ENCODE peak calls at places on chromosomes 1 and 21, in seven cellular contexts. R is cardiac muscle cell, E is nephron progenitor cell, L is K562, I is tibial artery, F is fibroblast of lung, W is neural progenitor cell. G is an unnamed sample.

GRCh38 chr1:39866767-39867166 is 16.5 kb downstream of the TRIT1 start:
- DNase-seq in E (no peak), W (no peak), F (peak), R (peak), L (no peak), I (no peak), G (no peak)

GRCh38 chr1:47738560-47739182 is 258.5 kb downstream of the TRABD2B start:
- DNase-seq in L (peak), R (peak), F (peak), I (no peak), W (peak), E (peak), G (peak)

GRCh38 chr1:234986750-234987414 is 141.8 kb downstream of the TOMM20 start:
- DNase-seq in I (no peak), F (peak), R (peak), W (peak), L (no peak), E (no peak), G (no peak)

GRCh38 chr1:152566681-152567080 is at the start of gene LCE3E:
- DNase-seq in W (no peak), E (no peak), R (no peak), I (no peak), L (no peak), F (no peak), G (no peak)

GRCh38 chr1:209850342-209850979 is 22.7 kb downstream of the UTP25 start:
- DNase-seq in I (no peak), L (peak), W (peak), F (peak), E (peak), R (peak), G (peak)

GRCh38 chr1:90371106-90371813 is 345.8 kb downstream of the BARHL2 start:
- DNase-seq in E (no peak), L (no peak), R (no peak), I (no peak), W (no peak), F (peak), G (no peak)

GRCh38 chr1:43315481-43315880 is 14.7 kb downstream of the TIE1 start:
- DNase-seq in I (no peak), R (no peak), E (no peak), F (no peak), W (no peak), L (no peak), G (no peak)

GRCh38 chr1:71047635-71048607 is at the start of gene PTGER3:
- DNase-seq in W (peak), R (peak), L (peak), F (no peak), E (peak), I (peak), G (peak)

GRCh38 chr1:151763990-151764389 is 694 bp upstream of the MRPL9 start:
- DNase-seq in W (no peak), F (peak), E (no peak), R (peak), L (no peak), I (no peak), G (no peak)

GRCh38 chr1:159838715-159839114 is 12.0 kb downstream of the SLAMF8 start:
- DNase-seq in F (no peak), R (no peak), E (no peak), W (no peak), L (no peak), I (no peak), G (no peak)

GRCh38 chr21:39136711-39137110 is 46.5 kb downstream of the PSMG1 start:
- DNase-seq in F (no peak), R (no peak), I (no peak), W (no peak), L (no peak), E (no peak), G (no peak)

GRCh38 chr1:30810416-30811105 is 53.0 kb upstream of the LAPTM5 start:
- DNase-seq in L (no peak), F (no peak), W (no peak), R (no peak), I (no peak), E (no peak), G (no peak)

GRCh38 chr1:27891196-27891889 is 19.0 kb downstream of the THEMIS2 start:
- DNase-seq in L (no peak), I (no peak), R (no peak), E (no peak), F (no peak), W (no peak), G (no peak)

GRCh38 chr1:15220024-15220392 is 27.0 kb upstream of the FHAD1 start:
- DNase-seq in E (no peak), L (no peak), R (no peak), I (no peak), W (no peak), F (no peak), G (no peak)

GRCh38 chr1:15218287-15219279 is 28.4 kb upstream of the FHAD1 start:
- DNase-seq in E (no peak), F (peak), R (peak), W (no peak), L (no peak), I (no peak), G (no peak)

GRCh38 chr1:15222653-15223303 is 24.2 kb upstream of the FHAD1 start:
- DNase-seq in E (no peak), F (no peak), L (no peak), I (no peak), W (no peak), R (no peak), G (no peak)

GRCh38 chr1:15219280-15220023 is 27.6 kb upstream of the FHAD1 start:
- DNase-seq in R (no peak), F (no peak), L (no peak), E (no peak), I (no peak), W (no peak), G (no peak)

GRCh38 chr1:15220825-15221431 is 26.1 kb upstream of the FHAD1 start:
- DNase-seq in R (peak), F (no peak), W (no peak), L (no peak), I (no peak), E (no peak), G (no peak)
- TF ChIP-seq CTCF in R (no peak), F (no peak), W (no peak), L (no peak), I (no peak), E (no peak), G (no peak)

DNA sequence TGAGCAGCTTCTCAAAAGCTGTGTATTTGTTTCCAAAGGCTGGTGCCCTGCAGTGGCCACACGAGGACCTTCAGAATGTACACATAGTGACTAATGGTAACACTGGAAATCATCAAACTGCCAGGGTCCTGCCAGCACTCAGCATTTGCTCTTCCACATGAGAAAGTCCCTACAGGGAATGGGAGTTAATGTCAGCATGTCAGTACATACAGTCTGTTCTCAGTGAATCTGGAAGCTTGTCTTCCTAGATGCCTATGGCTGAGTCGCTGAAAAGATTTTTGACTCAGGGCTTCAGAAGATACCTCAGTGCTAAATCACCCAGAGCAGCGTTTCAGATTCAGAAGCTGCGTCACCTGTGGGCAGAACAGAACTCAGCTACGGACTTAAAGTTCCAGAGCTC is 108.2 kb downstream of the CDC7 start:
- DNase-seq in F (peak), R (no peak), E (no peak), I (no peak), L (no peak), W (no peak), G (no peak)
- TF ChIP-seq CTCF in F (no peak), R (no peak), E (no peak), I (no peak), L (no peak), W (no peak), G (no peak)

DNA sequence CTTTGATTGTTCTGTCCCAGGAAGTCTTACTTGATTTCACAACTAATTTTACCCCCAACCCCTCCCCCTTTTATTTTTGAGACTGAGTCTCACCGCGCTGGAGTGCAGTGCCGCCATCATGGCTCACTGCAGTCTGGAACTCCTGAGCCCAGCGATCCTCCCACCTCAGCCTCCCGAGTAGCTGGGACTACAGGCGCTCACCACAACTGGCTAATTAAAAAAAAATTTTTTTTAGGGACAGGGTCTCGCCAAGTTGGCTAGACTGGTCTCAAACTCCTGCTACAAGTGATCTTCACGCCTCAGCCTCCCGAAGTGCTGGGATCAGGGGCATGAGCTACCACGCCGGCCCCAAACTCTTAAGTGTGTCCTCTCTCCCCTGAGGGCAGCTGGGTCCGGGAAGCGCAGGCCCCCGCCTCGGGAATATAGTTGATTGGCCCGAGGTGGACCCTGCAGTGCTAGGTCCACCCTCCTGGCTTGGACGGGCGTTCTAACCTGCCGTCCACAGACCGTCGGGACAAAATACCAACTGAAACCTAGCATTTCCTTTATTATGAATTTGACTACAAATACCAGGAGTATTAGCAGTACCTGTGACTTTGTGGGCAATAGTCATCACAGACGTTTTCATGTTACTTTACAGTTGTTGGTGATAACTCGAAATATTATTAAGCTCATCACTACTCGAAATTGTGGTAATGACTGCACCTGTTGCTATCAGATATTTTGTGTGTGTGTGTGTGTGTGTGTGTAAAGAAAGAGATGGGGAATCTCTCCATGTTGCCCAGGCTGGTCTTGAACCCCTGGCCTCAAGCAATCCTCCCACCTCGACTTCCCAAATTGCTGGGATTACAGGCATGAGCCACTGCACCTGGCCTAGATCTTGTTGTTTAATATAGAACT is 642 bp upstream of the PARP1 start:
- DNase-seq in R (no peak), E (no peak), F (no peak), W (no peak), I (no peak), L (no peak), G (no peak)
- TF ChIP-seq CTCF in R (no peak), E (no peak), F (no peak), W (no peak), I (no peak), L (no peak), G (no peak)

GRCh38 chr1:22364764-22365163 is 86.9 kb upstream of the ZBTB40 start:
- DNase-seq in R (no peak), I (no peak), E (no peak), W (no peak), L (peak), F (no peak), G (no peak)
- TF ChIP-seq CTCF in R (peak), I (no peak), E (no peak), W (peak), L (peak), F (no peak), G (no peak)

GRCh38 chr1:117971777-117972176 is 42.2 kb downstream of the WDR3 start:
- DNase-seq in F (no peak), E (no peak), R (no peak), L (no peak), I (no peak), W (no peak), G (no peak)

GRCh38 chr1:117967900-117968299 is 38.4 kb downstream of the WDR3 start:
- DNase-seq in W (no peak), E (no peak), F (peak), L (no peak), I (no peak), R (peak), G (no peak)

GRCh38 chr1:117970251-117970650 is 40.7 kb downstream of the WDR3 start:
- DNase-seq in L (no peak), E (peak), R (no peak), I (no peak), W (peak), F (no peak), G (no peak)

GRCh38 chr1:117964290-117965038 is 34.9 kb downstream of the WDR3 start:
- DNase-seq in L (no peak), F (no peak), R (peak), E (no peak), I (no peak), W (no peak), G (no peak)

GRCh38 chr1:117967472-117967871 is 37.9 kb downstream of the WDR3 start:
- DNase-seq in W (peak), L (no peak), E (no peak), F (peak), R (peak), I (no peak), G (no peak)
- TF ChIP-seq CTCF in W (peak), L (no peak), E (no peak), F (no peak), R (peak), I (no peak), G (peak)

GRCh38 chr1:84603941-84604830 is 29.9 kb upstream of the CTBS start:
- DNase-seq in E (no peak), R (peak), F (peak), L (peak), I (peak), W (peak), G (no peak)
- TF ChIP-seq CTCF in E (no peak), R (peak), F (peak), L (peak), I (peak), W (peak), G (no peak)

DNA sequence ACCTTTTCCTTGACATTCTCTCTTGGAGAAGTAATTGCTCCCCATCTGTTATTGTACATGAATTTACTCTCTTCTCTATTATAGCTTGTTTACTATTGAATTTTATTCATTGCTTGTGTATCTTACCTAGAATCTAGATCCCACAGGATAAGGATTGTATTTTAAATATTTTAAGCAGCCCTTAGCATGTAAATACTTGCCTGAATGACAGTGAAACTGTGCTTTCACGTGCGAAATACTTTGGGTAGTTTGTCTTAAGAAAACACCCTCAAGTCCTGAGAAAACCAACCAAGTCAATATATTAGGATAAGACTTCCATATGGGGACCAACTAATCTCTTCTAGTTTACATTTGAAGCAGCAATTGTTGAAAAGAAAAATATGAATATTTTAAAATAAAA is 15.3 kb downstream of the ARPC5 start:
- DNase-seq in R (no peak), W (no peak), E (no peak), L (no peak), F (no peak), I (no peak), G (no peak)
- TF ChIP-seq CTCF in R (no peak), W (no peak), E (no peak), L (no peak), F (no peak), I (no peak), G (no peak)

DNA sequence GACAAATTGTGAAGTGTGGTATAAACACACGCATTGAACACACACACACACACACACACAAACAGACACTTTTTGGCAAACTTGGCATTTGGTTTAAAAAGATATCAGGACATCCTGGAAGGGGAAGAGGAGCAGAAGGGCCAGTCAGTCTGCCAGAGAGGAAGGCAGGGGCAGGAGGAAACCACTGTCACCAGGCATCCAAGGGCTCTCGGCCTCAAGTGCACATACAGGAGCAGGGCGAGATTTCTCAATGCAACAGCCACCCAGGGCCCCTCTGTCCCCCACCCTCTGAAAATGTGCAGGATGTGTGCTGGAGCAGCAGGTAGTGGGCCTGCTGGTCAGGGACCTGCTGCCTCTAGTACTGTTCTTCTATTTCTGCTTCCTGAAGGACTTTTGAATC is 71.2 kb downstream of the ABCA4 start:
- DNase-seq in L (no peak), R (no peak), E (no peak), I (no peak), W (no peak), F (no peak), G (no peak)
- TF ChIP-seq CTCF in L (no peak), R (no peak), E (no peak), I (no peak), W (no peak), F (no peak), G (no peak)

G was measured in neural crest cell.